ENCODE peak calls at places on chromosomes 12 and 14, in seven cellular contexts. One of them, this sample, is unnamed.

GRCh38 chr14:65476290-65476941 is 63.9 kb downstream of the FUT8 start:
- DNase-seq in HL-60: no peak
- DNase-seq in K562: no peak
- DNase-seq in HCT116: no peak
- DNase-seq in GM23338: no peak
- DNase-seq in A549: no peak
- DNase-seq in GM12878: peak
- DNase-seq in this sample: no peak

GRCh38 chr14:54773171-54774006 is 129.2 kb downstream of the GCH1 start:
- DNase-seq in HL-60: peak
- DNase-seq in K562: peak
- DNase-seq in HCT116: peak
- DNase-seq in GM23338: peak
- DNase-seq in A549: peak
- DNase-seq in GM12878: peak
- DNase-seq in this sample: peak

GRCh38 chr14:75522919-75523318 is 650 bp downstream of the BATF start:
- DNase-seq in HL-60: no peak
- DNase-seq in K562: no peak
- DNase-seq in HCT116: no peak
- DNase-seq in GM23338: no peak
- DNase-seq in A549: no peak
- DNase-seq in GM12878: no peak
- DNase-seq in this sample: no peak

GRCh38 chr12:53182836-53183235 is 2.1 kb upstream of the CSAD start:
- DNase-seq in HL-60: peak
- DNase-seq in K562: no peak
- DNase-seq in HCT116: no peak
- DNase-seq in GM23338: no peak
- DNase-seq in A549: no peak
- DNase-seq in GM12878: no peak
- DNase-seq in this sample: no peak

GRCh38 chr14:102063092-102063807 is 23.6 kb downstream of the HSP90AA1 start:
- DNase-seq in HL-60: peak
- DNase-seq in K562: peak
- DNase-seq in HCT116: peak
- DNase-seq in GM23338: peak
- DNase-seq in A549: peak
- DNase-seq in GM12878: peak
- DNase-seq in this sample: peak

GRCh38 chr12:42086021-42086420 is 58.7 kb downstream of the GXYLT1 start:
- DNase-seq in HL-60: no peak
- DNase-seq in K562: peak
- DNase-seq in HCT116: no peak
- DNase-seq in GM23338: no peak
- DNase-seq in A549: no peak
- DNase-seq in GM12878: no peak
- DNase-seq in this sample: no peak

GRCh38 chr12:131202592-131203378 is 249.1 kb downstream of the ADGRD1 start:
- DNase-seq in HL-60: no peak
- DNase-seq in K562: no peak
- DNase-seq in HCT116: no peak
- DNase-seq in GM23338: no peak
- DNase-seq in A549: no peak
- DNase-seq in GM12878: no peak
- DNase-seq in this sample: peak

GRCh38 chr12:16269941-16270340 is 7.5 kb downstream of the SLC15A5 start:
- DNase-seq in HL-60: no peak
- DNase-seq in K562: no peak
- DNase-seq in HCT116: no peak
- DNase-seq in GM23338: no peak
- DNase-seq in A549: no peak
- DNase-seq in GM12878: no peak
- DNase-seq in this sample: no peak

GRCh38 chr12:80811957-80812708 is 95.4 kb downstream of the MYF5 start:
- DNase-seq in HL-60: no peak
- DNase-seq in K562: no peak
- DNase-seq in HCT116: no peak
- DNase-seq in GM23338: no peak
- DNase-seq in A549: no peak
- DNase-seq in GM12878: no peak
- DNase-seq in this sample: no peak

GRCh38 chr14:73058923-73059311 is 583 bp downstream of the RBM25 start:
- DNase-seq in HL-60: peak
- DNase-seq in K562: peak
- DNase-seq in HCT116: no peak
- DNase-seq in GM23338: peak
- DNase-seq in A549: peak
- DNase-seq in GM12878: no peak
- DNase-seq in this sample: peak

GRCh38 chr12:18696971-18697602 is 40.7 kb downstream of the PLCZ1 start:
- DNase-seq in HL-60: no peak
- DNase-seq in K562: no peak
- DNase-seq in HCT116: no peak
- DNase-seq in GM23338: no peak
- DNase-seq in A549: no peak
- DNase-seq in GM12878: no peak
- DNase-seq in this sample: no peak

GRCh38 chr14:100058777-100059432 is 6.3 kb upstream of the EVL start:
- DNase-seq in HL-60: no peak
- DNase-seq in K562: no peak
- DNase-seq in HCT116: no peak
- DNase-seq in GM23338: no peak
- DNase-seq in A549: no peak
- DNase-seq in GM12878: no peak
- DNase-seq in this sample: no peak

GRCh38 chr12:92055877-92056276 is 89.8 kb downstream of the BTG1 start:
- DNase-seq in HL-60: no peak
- DNase-seq in K562: no peak
- DNase-seq in HCT116: no peak
- DNase-seq in GM23338: no peak
- DNase-seq in A549: no peak
- DNase-seq in GM12878: no peak
- DNase-seq in this sample: no peak

GRCh38 chr12:66482880-66483279 is 180.6 kb downstream of the HELB start:
- DNase-seq in HL-60: no peak
- DNase-seq in K562: no peak
- DNase-seq in HCT116: no peak
- DNase-seq in GM23338: no peak
- DNase-seq in A549: no peak
- DNase-seq in GM12878: no peak
- DNase-seq in this sample: no peak

GRCh38 chr14:98069712-98070133 is 1202.3 kb downstream of the BCL11B start:
- DNase-seq in HL-60: no peak
- DNase-seq in K562: no peak
- DNase-seq in HCT116: no peak
- DNase-seq in GM23338: peak
- DNase-seq in A549: peak
- DNase-seq in GM12878: no peak
- DNase-seq in this sample: no peak

GRCh38 chr14:97844042-97844441 is 1046.9 kb downstream of the VRK1 start:
- DNase-seq in HL-60: no peak
- DNase-seq in K562: no peak
- DNase-seq in HCT116: no peak
- DNase-seq in GM23338: no peak
- DNase-seq in A549: no peak
- DNase-seq in GM12878: no peak
- DNase-seq in this sample: no peak

GRCh38 chr14:104749111-104749649 is 3.8 kb upstream of the SIVA1 start:
- DNase-seq in HL-60: no peak
- DNase-seq in K562: no peak
- DNase-seq in HCT116: no peak
- DNase-seq in GM23338: no peak
- DNase-seq in A549: no peak
- DNase-seq in GM12878: no peak
- DNase-seq in this sample: no peak

GRCh38 chr14:73014105-73014504 is 12.8 kb downstream of the ZFYVE1 start:
- DNase-seq in HL-60: no peak
- DNase-seq in K562: no peak
- DNase-seq in HCT116: no peak
- DNase-seq in GM23338: no peak
- DNase-seq in A549: no peak
- DNase-seq in GM12878: peak
- DNase-seq in this sample: no peak

GRCh38 chr14:36604757-36605505 is 22.5 kb upstream of the NKX2-8 start:
- DNase-seq in HL-60: peak
- DNase-seq in K562: peak
- DNase-seq in HCT116: peak
- DNase-seq in GM23338: peak
- DNase-seq in A549: peak
- DNase-seq in GM12878: no peak
- DNase-seq in this sample: peak

GRCh38 chr14:104863923-104864266 is 1.2 kb upstream of the CEP170B start:
- DNase-seq in HL-60: no peak
- DNase-seq in K562: no peak
- DNase-seq in HCT116: no peak
- DNase-seq in GM23338: no peak
- DNase-seq in A549: no peak
- DNase-seq in GM12878: no peak
- DNase-seq in this sample: peak

GRCh38 chr14:65810326-65810725 is 397.8 kb downstream of the FUT8 start:
- DNase-seq in HL-60: no peak
- DNase-seq in K562: no peak
- DNase-seq in HCT116: no peak
- DNase-seq in GM23338: no peak
- DNase-seq in A549: no peak
- DNase-seq in GM12878: no peak
- DNase-seq in this sample: no peak

GRCh38 chr14:64645220-64645891 is 58.9 kb upstream of the PLEKHG3 start:
- DNase-seq in HL-60: no peak
- DNase-seq in K562: no peak
- DNase-seq in HCT116: no peak
- DNase-seq in GM23338: peak
- DNase-seq in A549: peak
- DNase-seq in GM12878: no peak
- DNase-seq in this sample: no peak

GRCh38 chr14:27391331-27391730 is 793.5 kb upstream of the NOVA1 start:
- DNase-seq in HL-60: no peak
- DNase-seq in K562: no peak
- DNase-seq in HCT116: no peak
- DNase-seq in GM23338: no peak
- DNase-seq in A549: no peak
- DNase-seq in GM12878: no peak
- DNase-seq in this sample: no peak

GRCh38 chr14:81464253-81465001 is 64.3 kb upstream of the STON2 start:
- DNase-seq in HL-60: peak
- DNase-seq in K562: peak
- DNase-seq in HCT116: peak
- DNase-seq in GM23338: peak
- DNase-seq in A549: peak
- DNase-seq in GM12878: peak
- DNase-seq in this sample: peak

GRCh38 chr14:100891051-100891450 is 12.5 kb downstream of the RTL1 start:
- DNase-seq in HL-60: no peak
- DNase-seq in K562: no peak
- DNase-seq in HCT116: no peak
- DNase-seq in GM23338: no peak
- DNase-seq in A549: no peak
- DNase-seq in GM12878: no peak
- DNase-seq in this sample: no peak

GRCh38 chr12:66859751-66860440 is 181.0 kb upstream of the GRIP1 start:
- DNase-seq in HL-60: no peak
- DNase-seq in K562: no peak
- DNase-seq in HCT116: no peak
- DNase-seq in GM23338: no peak
- DNase-seq in A549: no peak
- DNase-seq in GM12878: no peak
- DNase-seq in this sample: no peak

GRCh38 chr12:58295268-58295667 is 353.9 kb downstream of the ATP23 start:
- DNase-seq in HL-60: no peak
- DNase-seq in K562: no peak
- DNase-seq in HCT116: no peak
- DNase-seq in GM23338: no peak
- DNase-seq in A549: no peak
- DNase-seq in GM12878: no peak
- DNase-seq in this sample: no peak

GRCh38 chr12:52975820-52976573 is 27.1 kb downstream of the KRT18 start:
- DNase-seq in HL-60: no peak
- DNase-seq in K562: peak
- DNase-seq in HCT116: peak
- DNase-seq in GM23338: peak
- DNase-seq in A549: peak
- DNase-seq in GM12878: no peak
- DNase-seq in this sample: no peak

GRCh38 chr12:50058743-50059312 is 1.4 kb downstream of the ASIC1 start:
- DNase-seq in HL-60: no peak
- DNase-seq in K562: no peak
- DNase-seq in HCT116: no peak
- DNase-seq in GM23338: no peak
- DNase-seq in A549: no peak
- DNase-seq in GM12878: no peak
- DNase-seq in this sample: no peak

DNA sequence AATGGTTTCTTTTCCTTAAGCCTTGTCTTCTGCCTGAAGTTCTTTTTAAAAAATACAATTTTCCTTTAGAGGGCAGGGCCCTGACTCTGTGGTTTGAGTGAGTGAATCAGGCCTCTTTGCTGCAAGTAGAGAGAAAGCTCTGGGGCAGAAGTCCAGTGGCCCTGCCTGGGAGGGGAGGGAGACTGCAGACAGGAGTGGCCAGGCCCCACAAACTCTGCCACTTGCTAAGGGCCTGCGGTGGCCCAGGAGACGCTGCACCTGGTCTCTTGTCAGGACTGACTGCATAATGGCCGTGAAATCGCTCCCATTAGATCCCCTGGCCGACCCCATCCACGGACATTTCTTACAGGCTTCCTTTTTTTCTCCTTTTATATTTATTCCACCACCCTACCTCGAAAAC is 25.5 kb downstream of the TSPAN11 start:
- DNase-seq in HL-60: no peak
- DNase-seq in K562: no peak
- DNase-seq in HCT116: no peak
- DNase-seq in GM23338: no peak
- DNase-seq in A549: no peak
- DNase-seq in GM12878: no peak
- DNase-seq in this sample: no peak
- TF ChIP-seq REST in HL-60: no peak
- TF ChIP-seq REST in K562: no peak
- TF ChIP-seq REST in HCT116: no peak
- TF ChIP-seq REST in GM23338: no peak
- TF ChIP-seq REST in A549: no peak
- TF ChIP-seq REST in GM12878: no peak
- TF ChIP-seq REST in this sample: no peak

GRCh38 chr14:94285158-94285557 is 7.9 kb downstream of the SERPINA10 start:
- DNase-seq in HL-60: no peak
- DNase-seq in K562: no peak
- DNase-seq in HCT116: no peak
- DNase-seq in GM23338: no peak
- DNase-seq in A549: no peak
- DNase-seq in GM12878: no peak
- DNase-seq in this sample: no peak
- TF ChIP-seq REST in HL-60: no peak
- TF ChIP-seq REST in K562: no peak
- TF ChIP-seq REST in HCT116: no peak
- TF ChIP-seq REST in GM23338: no peak
- TF ChIP-seq REST in A549: no peak
- TF ChIP-seq REST in GM12878: no peak
- TF ChIP-seq REST in this sample: no peak

GRCh38 chr12:109947511-109947910 is 47.4 kb downstream of the TCHP start:
- DNase-seq in HL-60: peak
- DNase-seq in K562: no peak
- DNase-seq in HCT116: no peak
- DNase-seq in GM23338: no peak
- DNase-seq in A549: no peak
- DNase-seq in GM12878: no peak
- DNase-seq in this sample: no peak
- TF ChIP-seq REST in HL-60: no peak
- TF ChIP-seq REST in K562: no peak
- TF ChIP-seq REST in HCT116: no peak
- TF ChIP-seq REST in GM23338: no peak
- TF ChIP-seq REST in A549: no peak
- TF ChIP-seq REST in GM12878: no peak
- TF ChIP-seq REST in this sample: no peak

GRCh38 chr12:7113389-7113871 is 4.4 kb upstream of the C1RL start:
- DNase-seq in HL-60: peak
- DNase-seq in K562: peak
- DNase-seq in HCT116: no peak
- DNase-seq in GM23338: peak
- DNase-seq in A549: peak
- DNase-seq in GM12878: no peak
- DNase-seq in this sample: peak
- TF ChIP-seq REST in HL-60: no peak
- TF ChIP-seq REST in K562: no peak
- TF ChIP-seq REST in HCT116: no peak
- TF ChIP-seq REST in GM23338: no peak
- TF ChIP-seq REST in A549: no peak
- TF ChIP-seq REST in GM12878: no peak
- TF ChIP-seq REST in this sample: no peak